ENCODE peak calls at places on chromosomes 11 and 22, in five cellular contexts. One of them, this sample, is unnamed.
A peak's percentile ranks its signal among the peaks of the same experiment; 100 is the strongest.

GRCh38 chr11:95827661-95828060 is 37.4 kb downstream of the CEP57 start:
- DNase-seq in GM23248: peak; percentile 56
- DNase-seq in kidney: no peak
- DNase-seq in mesenchymal stem cell: peak; percentile 29
- DNase-seq in DND-41: no peak
- DNase-seq in this sample: no peak

GRCh38 chr22:28373841-28374240 is 305.8 kb downstream of the TTC28 start:
- DNase-seq in GM23248: peak; percentile 62
- DNase-seq in kidney: no peak
- DNase-seq in mesenchymal stem cell: peak; percentile 48
- DNase-seq in DND-41: no peak
- DNase-seq in this sample: no peak

GRCh38 chr11:65090628-65091027 is 5.4 kb upstream of the VPS51 start:
- DNase-seq in GM23248: no peak
- DNase-seq in kidney: no peak
- DNase-seq in mesenchymal stem cell: no peak
- DNase-seq in DND-41: no peak
- DNase-seq in this sample: no peak

GRCh38 chr11:126645206-126645605 is 289.7 kb downstream of the ST3GAL4 start:
- DNase-seq in GM23248: peak; percentile 50
- DNase-seq in kidney: no peak
- DNase-seq in mesenchymal stem cell: no peak
- DNase-seq in DND-41: no peak
- DNase-seq in this sample: no peak

GRCh38 chr11:67484847-67485311 is 2.1 kb downstream of the AIP start:
- DNase-seq in GM23248: no peak
- DNase-seq in kidney: peak; percentile 76
- DNase-seq in mesenchymal stem cell: no peak
- DNase-seq in DND-41: peak; percentile 68
- DNase-seq in this sample: peak; percentile 37

GRCh38 chr11:124724854-124725718 is 14.7 kb upstream of the NRGN start:
- DNase-seq in GM23248: no peak
- DNase-seq in kidney: no peak
- DNase-seq in mesenchymal stem cell: no peak
- DNase-seq in DND-41: no peak
- DNase-seq in this sample: no peak

GRCh38 chr11:119027561-119028345 is 2.9 kb downstream of the SLC37A4 start:
- DNase-seq in GM23248: no peak
- DNase-seq in kidney: no peak
- DNase-seq in mesenchymal stem cell: no peak
- DNase-seq in DND-41: no peak
- DNase-seq in this sample: no peak

GRCh38 chr22:39135092-39135896 is 17.2 kb downstream of the CBX7 start:
- DNase-seq in GM23248: peak; percentile 45
- DNase-seq in kidney: no peak
- DNase-seq in mesenchymal stem cell: peak; percentile 57
- DNase-seq in DND-41: peak; percentile 44
- DNase-seq in this sample: peak; percentile 96

GRCh38 chr22:48398181-48398905 is 1429.3 kb downstream of the BRD1 start:
- DNase-seq in GM23248: no peak
- DNase-seq in kidney: no peak
- DNase-seq in mesenchymal stem cell: no peak
- DNase-seq in DND-41: no peak
- DNase-seq in this sample: no peak

GRCh38 chr22:35544810-35545209 is 4.2 kb downstream of the RASD2 start:
- DNase-seq in GM23248: no peak
- DNase-seq in kidney: no peak
- DNase-seq in mesenchymal stem cell: no peak
- DNase-seq in DND-41: no peak
- DNase-seq in this sample: no peak

GRCh38 chr11:8722156-8722555 is 39.6 kb downstream of the RPL27A start:
- DNase-seq in GM23248: no peak
- DNase-seq in kidney: no peak
- DNase-seq in mesenchymal stem cell: peak; percentile 77
- DNase-seq in DND-41: no peak
- DNase-seq in this sample: peak; percentile 75

GRCh38 chr22:38482662-38483308 is 14.9 kb downstream of the KDELR3 start:
- DNase-seq in GM23248: no peak
- DNase-seq in kidney: no peak
- DNase-seq in mesenchymal stem cell: no peak
- DNase-seq in DND-41: no peak
- DNase-seq in this sample: no peak

GRCh38 chr11:117200813-117201515 is 1.8 kb downstream of the TAGLN start:
- DNase-seq in GM23248: peak; percentile 25
- DNase-seq in kidney: no peak
- DNase-seq in mesenchymal stem cell: peak; percentile 45
- DNase-seq in DND-41: no peak
- DNase-seq in this sample: peak; percentile 66

GRCh38 chr22:47143249-47143938 is 380.9 kb downstream of the TBC1D22A start:
- DNase-seq in GM23248: no peak
- DNase-seq in kidney: no peak
- DNase-seq in mesenchymal stem cell: no peak
- DNase-seq in DND-41: no peak
- DNase-seq in this sample: no peak

GRCh38 chr11:115422013-115422697 is 82.1 kb downstream of the CADM1 start:
- DNase-seq in GM23248: no peak
- DNase-seq in kidney: no peak
- DNase-seq in mesenchymal stem cell: no peak
- DNase-seq in DND-41: no peak
- DNase-seq in this sample: no peak

GRCh38 chr11:6992457-6993431 is 27.4 kb downstream of the ZNF214 start:
- DNase-seq in GM23248: peak; percentile 93
- DNase-seq in kidney: no peak
- DNase-seq in mesenchymal stem cell: peak; percentile 76
- DNase-seq in DND-41: no peak
- DNase-seq in this sample: no peak

GRCh38 chr11:111777094-111778046 is 11.2 kb upstream of the PPP2R1B start:
- DNase-seq in GM23248: peak; percentile 87
- DNase-seq in kidney: no peak
- DNase-seq in mesenchymal stem cell: peak; percentile 77
- DNase-seq in DND-41: peak; percentile 32
- DNase-seq in this sample: no peak

GRCh38 chr22:45823331-45823730 is 151.7 kb downstream of the ATXN10 start:
- DNase-seq in GM23248: no peak
- DNase-seq in kidney: no peak
- DNase-seq in mesenchymal stem cell: no peak
- DNase-seq in DND-41: no peak
- DNase-seq in this sample: no peak

GRCh38 chr11:28797536-28797935 is 689.3 kb downstream of the METTL15 start:
- DNase-seq in GM23248: no peak
- DNase-seq in kidney: no peak
- DNase-seq in mesenchymal stem cell: no peak
- DNase-seq in DND-41: no peak
- DNase-seq in this sample: no peak

GRCh38 chr22:19805821-19806212 is 45.2 kb downstream of the TBX1 start:
- DNase-seq in GM23248: no peak
- DNase-seq in kidney: peak; percentile 67
- DNase-seq in mesenchymal stem cell: no peak
- DNase-seq in DND-41: no peak
- DNase-seq in this sample: peak; percentile 21

GRCh38 chr22:21828268-21828638 is 39.2 kb downstream of the MAPK1 start:
- DNase-seq in GM23248: no peak
- DNase-seq in kidney: no peak
- DNase-seq in mesenchymal stem cell: no peak
- DNase-seq in DND-41: no peak
- DNase-seq in this sample: no peak

GRCh38 chr11:68584097-68584496 is 100.2 kb upstream of the GAL start:
- DNase-seq in GM23248: peak; percentile 37
- DNase-seq in kidney: no peak
- DNase-seq in mesenchymal stem cell: no peak
- DNase-seq in DND-41: peak; percentile 64
- DNase-seq in this sample: peak; percentile 94

GRCh38 chr22:45537734-45538181 is 35.1 kb downstream of the FBLN1 start:
- DNase-seq in GM23248: peak; percentile 88
- DNase-seq in kidney: no peak
- DNase-seq in mesenchymal stem cell: no peak
- DNase-seq in DND-41: peak; percentile 13
- DNase-seq in this sample: no peak

GRCh38 chr22:50705219-50705691 is 32.6 kb downstream of the SHANK3 start:
- DNase-seq in GM23248: no peak
- DNase-seq in kidney: peak; percentile 92
- DNase-seq in mesenchymal stem cell: peak; percentile 85
- DNase-seq in DND-41: peak; percentile 62
- DNase-seq in this sample: peak; percentile 92

GRCh38 chr11:91773090-91773489 is 451.5 kb upstream of the FAT3 start:
- DNase-seq in GM23248: no peak
- DNase-seq in kidney: no peak
- DNase-seq in mesenchymal stem cell: peak; percentile 34
- DNase-seq in DND-41: no peak
- DNase-seq in this sample: peak; percentile 80

GRCh38 chr22:22195265-22196017 is 49.1 kb upstream of the VPREB1 start:
- DNase-seq in GM23248: peak; percentile 59
- DNase-seq in kidney: no peak
- DNase-seq in mesenchymal stem cell: peak; percentile 47
- DNase-seq in DND-41: peak; percentile 78
- DNase-seq in this sample: peak; percentile 98

GRCh38 chr11:126311464-126312291 is 7.8 kb downstream of the DCPS start:
- DNase-seq in GM23248: no peak
- DNase-seq in kidney: no peak
- DNase-seq in mesenchymal stem cell: no peak
- DNase-seq in DND-41: no peak
- DNase-seq in this sample: no peak

GRCh38 chr11:67611704-67612587 is 5.2 kb downstream of the NDUFV1 start:
- DNase-seq in GM23248: no peak
- DNase-seq in kidney: no peak
- DNase-seq in mesenchymal stem cell: no peak
- DNase-seq in DND-41: no peak
- DNase-seq in this sample: peak; percentile 31

GRCh38 chr22:44160416-44160815 is 20.3 kb upstream of the PARVG start:
- DNase-seq in GM23248: no peak
- DNase-seq in kidney: peak; percentile 26
- DNase-seq in mesenchymal stem cell: no peak
- DNase-seq in DND-41: no peak
- DNase-seq in this sample: no peak

GRCh38 chr11:34105957-34106504 is 602 bp downstream of the NAT10 start:
- DNase-seq in GM23248: peak; percentile 61
- DNase-seq in kidney: no peak
- DNase-seq in mesenchymal stem cell: no peak
- DNase-seq in DND-41: no peak
- DNase-seq in this sample: no peak

GRCh38 chr11:97607301-97608000 is 1217.6 kb downstream of the JRKL start:
- DNase-seq in GM23248: no peak
- DNase-seq in kidney: no peak
- DNase-seq in mesenchymal stem cell: no peak
- DNase-seq in DND-41: no peak
- DNase-seq in this sample: no peak

GRCh38 chr11:44758996-44759395 is 32.2 kb downstream of the TSPAN18 start:
- DNase-seq in GM23248: no peak
- DNase-seq in kidney: no peak
- DNase-seq in mesenchymal stem cell: no peak
- DNase-seq in DND-41: no peak
- DNase-seq in this sample: peak; percentile 24
- H3K9ac ChIP-seq in GM23248: no peak overlapping the region
- H3K9ac ChIP-seq in kidney: no peak overlapping the region
- H3K9ac ChIP-seq in mesenchymal stem cell: no peak overlapping the region
- H3K9ac ChIP-seq in DND-41: no peak overlapping the region
- H3K9ac ChIP-seq in this sample: no peak overlapping the region

GRCh38 chr22:37302617-37303555 is 20.6 kb downstream of the CYTH4 start:
- DNase-seq in GM23248: no peak
- DNase-seq in kidney: no peak
- DNase-seq in mesenchymal stem cell: no peak
- DNase-seq in DND-41: no peak
- DNase-seq in this sample: no peak

GRCh38 chr22:37301144-37301820 is 19.0 kb downstream of the CYTH4 start:
- DNase-seq in GM23248: no peak
- DNase-seq in kidney: no peak
- DNase-seq in mesenchymal stem cell: peak; percentile 65
- DNase-seq in DND-41: no peak
- DNase-seq in this sample: no peak

GRCh38 chr22:37304595-37305343 is 22.5 kb downstream of the CYTH4 start:
- DNase-seq in GM23248: peak; percentile 66
- DNase-seq in kidney: no peak
- DNase-seq in mesenchymal stem cell: peak; percentile 82
- DNase-seq in DND-41: no peak
- DNase-seq in this sample: no peak

GRCh38 chr22:37305873-37306272 is 23.6 kb downstream of the CYTH4 start:
- DNase-seq in GM23248: no peak
- DNase-seq in kidney: no peak
- DNase-seq in mesenchymal stem cell: no peak
- DNase-seq in DND-41: no peak
- DNase-seq in this sample: no peak

GRCh38 chr22:37303821-37304274 is 21.5 kb downstream of the CYTH4 start:
- DNase-seq in GM23248: peak; percentile 96
- DNase-seq in kidney: no peak
- DNase-seq in mesenchymal stem cell: peak; percentile 95
- DNase-seq in DND-41: no peak
- DNase-seq in this sample: no peak
- H3K4me1 ChIP-seq in GM23248: peaks cover 39% of the 10 kb centered on the region
- H3K4me1 ChIP-seq in kidney: no peaks in the 10 kb centered on the region
- H3K4me1 ChIP-seq in mesenchymal stem cell: peaks cover 43% of the 10 kb centered on the region
- H3K4me1 ChIP-seq in DND-41: peaks cover 29% of the 10 kb centered on the region
- H3K4me1 ChIP-seq in this sample: no peaks in the 10 kb centered on the region

DNA sequence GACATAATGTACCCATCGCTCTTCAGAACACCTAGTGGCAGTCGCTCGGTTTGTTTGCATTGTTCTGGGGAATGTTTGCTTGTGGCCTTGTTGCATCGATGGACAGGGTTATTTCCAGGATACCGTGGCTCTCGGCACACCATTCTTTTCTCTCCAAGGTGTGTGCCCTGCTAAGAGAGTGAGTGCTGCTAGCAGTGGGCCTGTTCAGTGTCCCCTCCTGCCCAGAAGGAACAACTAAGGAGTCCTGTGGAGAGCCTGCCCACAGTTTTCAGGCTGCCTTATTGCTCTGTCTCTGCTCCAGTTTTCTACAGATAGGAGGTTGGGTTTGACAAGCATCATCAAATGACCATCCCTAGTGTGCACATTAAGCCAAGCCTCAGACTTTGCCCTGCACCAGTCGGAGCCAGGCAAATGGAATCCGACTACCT is 1.4 kb downstream of the CRY2 start:
- DNase-seq in GM23248: peak; percentile 36
- DNase-seq in kidney: no peak
- DNase-seq in mesenchymal stem cell: no peak
- DNase-seq in DND-41: no peak
- DNase-seq in this sample: no peak
- H3K9ac ChIP-seq in GM23248: peak overlapping the region; percentile 99
- H3K9ac ChIP-seq in kidney: peak overlapping the region; percentile 88
- H3K9ac ChIP-seq in mesenchymal stem cell: peak overlapping the region; percentile 97
- H3K9ac ChIP-seq in DND-41: peak overlapping the region; percentile 67
- H3K9ac ChIP-seq in this sample: no peak overlapping the region

DNA sequence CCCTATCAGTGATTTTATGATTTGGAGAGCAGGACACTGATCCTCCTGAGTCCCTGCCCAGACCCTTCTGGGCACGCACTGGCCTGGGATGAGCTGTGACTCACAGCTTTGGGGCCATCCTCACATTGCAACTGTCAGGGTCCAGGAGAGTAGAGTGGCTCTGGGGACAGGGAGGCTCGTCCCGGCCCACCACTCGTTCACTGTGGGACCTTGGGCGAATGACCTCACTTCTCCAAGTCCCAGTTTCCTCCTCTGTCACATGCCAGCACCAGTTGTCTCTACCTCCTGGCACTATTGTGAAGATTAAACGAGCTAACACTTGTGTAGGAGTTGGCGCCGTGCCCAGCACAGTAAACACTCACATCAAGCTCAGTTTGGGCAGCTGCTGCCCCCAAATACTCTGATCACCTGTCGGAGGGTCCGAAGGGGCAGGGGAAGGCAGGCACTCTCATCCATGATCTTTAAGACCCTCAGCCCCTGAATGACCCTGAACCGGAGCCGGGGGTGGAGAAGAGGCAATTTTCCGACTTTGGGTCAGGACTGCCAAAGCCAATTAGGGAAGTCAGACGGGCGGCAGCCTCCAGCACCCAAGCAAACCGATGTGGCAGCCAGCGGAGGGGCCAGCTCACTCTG is 235.1 kb downstream of the MIAT start:
- DNase-seq in GM23248: peak; percentile 60
- DNase-seq in kidney: no peak
- DNase-seq in mesenchymal stem cell: peak; percentile 76
- DNase-seq in DND-41: no peak
- DNase-seq in this sample: peak; percentile 44
- H3K4me1 ChIP-seq in GM23248: peaks cover 61% of the 10 kb centered on the region
- H3K4me1 ChIP-seq in kidney: no peaks in the 10 kb centered on the region
- H3K4me1 ChIP-seq in mesenchymal stem cell: peaks cover 31% of the 10 kb centered on the region
- H3K4me1 ChIP-seq in DND-41: no peaks in the 10 kb centered on the region
- H3K4me1 ChIP-seq in this sample: peaks cover 14% of the 10 kb centered on the region

This sample was measured in endodermal cell.